ENCODE peak calls at places on chromosomes 13 and 19, in six cellular contexts. D is IMR-90, Z is H1, H is mesendoderm, W is mesenchymal stem cell, E is H9. M is an unnamed sample.

GRCh38 chr13:33945477-33945876 is 127.5 kb downstream of the RFC3 start:
- DNase-seq in H (no peak), D (no peak), E (no peak), Z (no peak), W (no peak), M (no peak)

GRCh38 chr13:28313579-28313978 is 175.2 kb downstream of the PAN3 start:
- DNase-seq in H (peak), Z (no peak), D (peak), E (no peak), W (peak), M (no peak)

GRCh38 chr13:94263038-94263437 is 216.4 kb downstream of the DCT start:
- DNase-seq in Z (no peak), H (no peak), E (no peak), D (no peak), W (no peak), M (no peak)

GRCh38 chr13:27523345-27524073 is 73.1 kb upstream of the MTIF3 start:
- DNase-seq in E (no peak), D (no peak), H (peak), Z (no peak), W (no peak), M (no peak)

GRCh38 chr13:23618341-23618740 is 48.1 kb downstream of the TNFRSF19 start:
- DNase-seq in D (peak), H (peak), Z (no peak), W (peak), E (no peak), M (no peak)

GRCh38 chr13:27302643-27303262 is 32.1 kb downstream of the RASL11A start:
- DNase-seq in W (no peak), E (no peak), D (no peak), Z (no peak), H (no peak), M (no peak)

GRCh38 chr13:51233117-51233826 is 11.1 kb downstream of the FAM124A start:
- DNase-seq in W (no peak), Z (no peak), D (no peak), E (no peak), H (no peak), M (no peak)

GRCh38 chr19:15091918-15092753 is 10.1 kb downstream of the OR1I1 start:
- DNase-seq in W (peak), Z (no peak), H (peak), D (peak), E (peak), M (peak)

GRCh38 chr19:834216-834615 is 6.6 kb downstream of the AZU1 start:
- DNase-seq in D (no peak), E (no peak), W (no peak), Z (no peak), H (no peak), M (no peak)

GRCh38 chr19:37551123-37551993 is 43.2 kb downstream of the ZNF571 start:
- DNase-seq in E (no peak), Z (no peak), D (peak), H (peak), W (no peak), M (no peak)

GRCh38 chr19:3617463-3617862 is 9.1 kb downstream of the CACTIN start:
- DNase-seq in H (peak), W (no peak), E (peak), D (no peak), Z (no peak), M (no peak)

GRCh38 chr19:873084-874019 is 13.9 kb downstream of the CFD start:
- DNase-seq in D (peak), E (peak), H (peak), Z (no peak), W (peak), M (no peak)

GRCh38 chr13:107994137-107994536 is 221.2 kb downstream of the LIG4 start:
- DNase-seq in H (no peak), D (no peak), E (no peak), W (no peak), Z (no peak), M (no peak)

GRCh38 chr13:27667946-27668345 is 46.3 kb downstream of the POLR1D start:
- DNase-seq in E (no peak), H (no peak), W (peak), Z (no peak), D (no peak), M (no peak)

GRCh38 chr13:104140557-104140956 is 1074.3 kb upstream of the SLC10A2 start:
- DNase-seq in E (no peak), H (no peak), W (no peak), D (no peak), Z (no peak), M (no peak)

GRCh38 chr19:43467730-43468129 is 2.3 kb upstream of the LYPD3 start:
- DNase-seq in H (no peak), Z (no peak), W (peak), E (no peak), D (peak), M (no peak)

GRCh38 chr13:50910483-50910805 is 853 bp downstream of the RNASEH2B start:
- DNase-seq in H (peak), E (peak), Z (no peak), W (peak), D (peak), M (peak)

GRCh38 chr19:20254151-20254550 is 87.1 kb downstream of the ZNF486 start:
- DNase-seq in W (no peak), Z (no peak), H (no peak), D (no peak), E (no peak), M (no peak)

GRCh38 chr13:65783383-65783782 is 1446.8 kb downstream of the PCDH9 start:
- DNase-seq in E (no peak), D (no peak), W (no peak), H (no peak), Z (no peak), M (no peak)

GRCh38 chr13:68170961-68171360 is 940.8 kb upstream of the PCDH9 start:
- DNase-seq in D (no peak), E (no peak), Z (no peak), W (no peak), H (no peak), M (no peak)

GRCh38 chr19:19423322-19423721 is 17.8 kb downstream of the GATAD2A start:
- DNase-seq in E (no peak), Z (no peak), W (no peak), H (no peak), D (no peak), M (no peak)

GRCh38 chr19:10467104-10467706 is 36.0 kb downstream of the KEAP1 start:
- DNase-seq in D (no peak), E (no peak), W (no peak), H (no peak), Z (no peak), M (no peak)

GRCh38 chr13:24233351-24233901 is 72.9 kb downstream of the SPATA13 start:
- DNase-seq in E (no peak), H (peak), W (peak), D (peak), Z (no peak), M (no peak)

DNA sequence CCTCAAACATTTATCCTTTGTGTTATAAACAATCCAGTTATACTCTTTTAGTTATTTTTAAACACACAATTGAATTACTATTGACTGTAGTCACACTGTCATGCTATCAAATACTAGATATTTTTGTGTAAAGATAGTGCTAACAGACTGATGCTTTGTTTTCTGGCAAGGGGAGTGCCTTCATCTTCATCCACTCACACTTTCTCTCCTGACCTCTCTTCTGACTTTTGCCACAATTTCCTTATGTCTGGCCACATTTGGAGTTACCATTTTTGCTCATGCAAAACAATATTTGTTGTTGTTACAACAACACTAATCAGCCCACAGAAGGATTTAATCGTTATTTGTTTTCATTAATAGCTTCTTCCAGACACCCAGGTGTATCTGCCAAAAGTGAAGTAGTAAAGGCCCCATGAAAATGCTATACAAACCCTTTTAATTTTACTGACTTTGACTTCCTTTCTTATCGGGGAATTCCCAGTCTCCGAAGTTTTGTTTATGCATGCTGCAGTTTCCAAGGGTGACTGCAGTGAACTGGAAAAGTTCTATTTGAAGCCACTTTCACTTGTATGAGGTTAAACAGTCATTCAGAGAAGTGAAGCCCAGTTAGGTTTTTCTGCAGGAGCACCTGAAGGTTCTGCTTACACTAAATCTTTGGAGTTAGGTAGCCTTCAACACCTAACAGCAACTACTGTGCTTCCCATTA is 66.1 kb upstream of the FRY start:
- DNase-seq in E (no peak), H (no peak), D (peak), Z (no peak), W (peak), M (no peak)
- H3K23ac ChIP-seq in E (no peak), H (no peak), D (no peak), Z (no peak), W (no peak), M (no peak)

DNA sequence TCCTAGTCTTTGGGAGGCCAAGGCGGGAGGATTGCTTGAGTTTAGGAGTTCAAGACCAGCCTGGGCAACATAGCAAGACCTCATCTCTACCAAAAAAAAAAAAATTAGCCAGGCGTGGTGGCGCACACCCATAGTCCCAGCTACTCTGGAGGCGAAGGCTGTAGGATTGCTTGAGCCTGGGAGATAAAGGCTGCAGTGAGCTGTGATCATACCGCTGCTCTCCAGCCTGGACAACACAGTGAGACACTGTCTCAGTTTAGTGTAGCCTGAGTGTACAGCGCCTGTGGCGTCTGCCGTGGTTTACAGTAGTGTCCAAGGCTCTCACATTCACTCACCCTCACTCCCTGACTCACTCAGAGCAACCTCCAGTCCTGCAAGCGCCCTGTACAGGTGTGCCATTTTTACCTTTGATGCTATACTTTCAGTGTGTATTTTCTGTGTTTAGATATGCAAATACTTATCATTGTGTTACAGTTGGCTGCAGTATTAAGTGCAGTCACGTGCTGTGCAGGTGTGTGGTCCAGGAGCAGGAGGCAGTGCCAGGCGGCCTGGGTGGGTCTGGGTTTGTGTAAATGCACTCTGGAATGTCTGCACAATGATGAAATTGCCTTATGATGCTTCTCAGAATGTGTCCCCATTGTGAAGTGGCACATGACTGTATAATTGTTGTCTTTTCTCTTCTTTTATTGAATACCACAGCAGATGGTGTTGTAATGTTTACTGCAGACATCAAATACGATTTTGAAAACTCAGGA is 36.1 kb upstream of the DCUN1D2 start:
- DNase-seq in Z (no peak), H (no peak), W (no peak), E (no peak), D (no peak), M (no peak)
- H3K23ac ChIP-seq in Z (no peak), H (no peak), W (no peak), E (no peak), D (no peak), M (peak)

DNA sequence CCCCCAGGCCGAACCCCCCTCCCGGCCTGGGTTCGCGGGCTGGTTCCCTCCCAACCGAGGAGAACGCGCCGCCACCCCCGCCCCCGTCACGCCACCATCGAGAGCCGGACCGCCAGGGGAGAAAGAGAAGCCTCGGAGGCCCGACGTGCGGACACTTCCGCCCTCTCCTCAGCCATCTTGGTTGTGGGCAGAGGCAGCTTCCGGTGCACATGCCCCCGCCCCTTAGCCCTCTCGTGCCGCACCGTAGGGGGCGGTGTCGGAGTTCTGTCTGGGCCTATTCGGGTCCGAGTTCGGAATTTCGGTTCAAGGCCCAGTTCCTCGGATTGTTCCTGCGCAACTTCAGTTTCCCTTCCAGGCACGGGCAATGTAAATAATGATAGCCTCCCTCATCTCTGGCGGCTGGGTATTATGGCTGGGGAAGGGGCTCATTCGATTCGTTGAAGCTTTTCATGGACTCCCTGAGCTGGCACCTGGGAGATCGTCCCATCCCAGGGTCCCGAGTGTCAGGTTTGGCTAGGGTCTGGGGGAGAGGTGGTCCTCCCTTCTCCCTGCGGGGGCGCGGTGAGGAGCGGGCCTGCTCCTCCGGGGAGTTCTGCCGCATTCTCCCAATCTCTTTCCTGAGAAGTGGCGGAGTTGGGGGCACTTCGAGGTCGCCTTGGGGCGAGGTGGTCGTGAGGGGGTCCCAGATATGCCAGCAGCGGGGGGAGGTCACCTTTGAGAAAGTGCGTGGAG is at the start of the genes IER2 and STX10:
- DNase-seq in D (peak), Z (no peak), H (peak), W (peak), E (peak), M (peak)
- H3K23ac ChIP-seq in D (peak), Z (no peak), H (peak), W (peak), E (no peak), M (peak)

DNA sequence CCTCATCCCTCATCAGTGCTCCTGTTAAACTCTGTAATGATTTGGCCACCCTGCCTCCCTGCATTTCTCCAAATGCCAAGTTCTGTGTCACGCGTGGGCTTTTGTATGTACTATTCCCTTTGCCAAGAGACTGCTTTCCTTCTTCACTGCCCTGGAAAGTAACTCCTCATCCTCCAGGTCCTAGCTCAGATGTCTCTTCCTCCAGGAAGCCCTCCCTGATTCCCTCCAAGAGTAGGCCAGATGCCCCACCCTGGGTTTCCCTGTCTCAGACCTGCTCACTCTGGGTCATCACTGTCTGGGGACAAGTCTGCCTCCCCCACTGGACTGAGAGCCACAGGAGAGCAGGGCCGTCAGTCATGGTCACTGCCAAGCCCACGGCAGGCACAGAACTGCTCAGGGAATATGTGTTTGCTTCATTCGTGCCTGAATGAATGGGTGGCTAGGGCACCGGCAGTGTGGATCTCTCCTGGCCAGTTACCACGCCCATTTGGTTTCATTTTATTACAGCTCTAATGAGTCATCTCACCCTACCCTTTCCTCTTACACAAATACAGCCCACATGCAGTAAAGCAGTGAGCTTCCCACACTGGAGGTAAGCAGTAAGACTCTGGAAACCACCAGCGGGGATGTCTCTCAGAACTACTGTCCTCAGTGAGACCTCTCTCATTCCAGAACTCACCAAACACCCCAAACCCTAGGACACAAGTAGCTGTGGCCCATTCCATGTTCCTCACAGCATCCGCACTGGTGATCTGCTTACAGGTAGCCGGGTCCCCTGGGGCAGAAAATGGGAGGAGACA is 12.1 kb upstream of the GPR4 start:
- DNase-seq in W (peak), D (peak), E (no peak), Z (no peak), H (no peak), M (no peak)
- H3K23ac ChIP-seq in W (no peak), D (peak), E (no peak), Z (no peak), H (no peak), M (no peak)

DNA sequence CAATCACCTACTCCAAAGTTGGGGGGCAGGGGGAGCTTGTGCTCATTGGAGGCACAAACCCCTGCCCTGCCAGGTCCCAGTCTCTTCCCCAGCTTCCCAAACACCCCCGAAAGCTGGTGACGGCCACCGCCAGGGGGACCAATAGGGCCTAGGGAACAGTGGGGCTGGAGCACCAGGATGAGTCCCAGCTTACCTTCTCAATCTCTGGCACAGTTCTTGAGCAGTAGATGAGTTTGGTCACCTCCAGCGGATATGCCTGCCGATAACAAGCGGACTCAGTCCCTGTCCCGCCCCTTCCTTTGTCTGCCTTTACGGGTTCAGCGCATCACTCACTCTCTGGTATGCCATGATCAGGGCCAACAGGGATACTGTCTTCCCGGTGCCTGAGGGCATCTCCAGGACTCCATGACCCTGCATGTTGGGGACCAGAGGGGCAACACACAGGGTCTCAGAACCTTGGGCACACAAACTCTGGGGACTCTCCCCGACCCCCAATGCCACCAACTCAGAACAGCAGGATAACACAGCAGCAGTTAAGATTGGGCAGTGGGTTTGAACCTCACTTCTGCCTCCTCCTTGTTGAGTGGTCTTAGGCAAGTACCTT is 1.5 kb downstream of the ERCC2 start:
- DNase-seq in H (peak), W (no peak), D (no peak), Z (no peak), E (peak), M (no peak)
- H3K23ac ChIP-seq in H (no peak), W (peak), D (peak), Z (no peak), E (no peak), M (peak)

GRCh38 chr13:40665061-40665753 is 1.2 kb downstream of the FOXO1 start:
- DNase-seq in D (no peak), E (no peak), W (peak), H (peak), Z (no peak), M (peak)
- H3K23ac ChIP-seq in D (no peak), E (no peak), W (peak), H (peak), Z (no peak), M (peak)

GRCh38 chr13:111967572-111968201 is 99.3 kb upstream of the SOX1 start:
- DNase-seq in D (no peak), W (no peak), E (no peak), H (no peak), Z (no peak), M (no peak)
- H3K23ac ChIP-seq in D (no peak), W (no peak), E (no peak), H (no peak), Z (no peak), M (no peak)

DNA sequence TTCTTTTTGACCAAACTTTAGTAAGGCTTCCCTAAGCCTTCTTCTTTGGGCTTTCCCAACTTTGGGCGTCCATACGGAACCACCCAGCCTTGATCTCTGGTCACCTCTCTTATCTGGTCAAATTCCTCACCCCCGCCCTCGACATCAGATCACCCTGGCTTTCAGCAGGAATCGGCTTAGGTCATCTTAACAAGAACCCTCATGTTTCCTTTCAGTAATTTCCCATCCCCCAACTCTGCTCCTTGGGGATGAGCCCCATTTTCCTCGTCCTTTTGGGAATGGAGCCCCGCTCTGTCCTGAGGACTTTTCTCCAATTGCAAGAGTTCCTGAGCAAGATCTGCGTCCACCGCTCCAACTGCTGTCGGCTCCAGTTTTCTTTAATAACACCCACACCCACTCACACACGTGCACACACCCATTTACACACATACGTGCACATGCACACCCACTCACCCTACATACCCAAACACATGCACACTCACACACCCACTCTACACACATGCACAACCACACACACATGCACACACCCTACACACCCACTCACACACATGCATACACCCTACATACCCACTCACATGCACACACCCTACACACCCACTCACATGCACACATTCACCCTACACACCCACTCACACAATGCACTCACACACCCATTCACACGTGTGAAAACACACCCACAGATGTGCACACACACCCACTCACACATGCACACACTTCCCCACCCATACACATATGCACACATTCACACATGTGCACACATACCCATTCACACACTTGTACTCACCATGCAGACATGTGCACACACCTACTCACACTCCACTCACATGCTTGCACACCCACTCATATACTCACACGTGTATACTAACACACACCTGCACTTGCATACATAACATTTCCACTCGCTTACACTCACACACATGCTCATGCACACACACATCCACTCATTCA is 87.0 kb upstream of the TM9SF2 start:
- DNase-seq in W (no peak), Z (no peak), H (peak), E (no peak), D (no peak), M (no peak)
- H3K23ac ChIP-seq in W (no peak), Z (no peak), H (peak), E (no peak), D (no peak), M (peak)

GRCh38 chr13:99311748-99312492 is 4.7 kb upstream of the GPR183 start:
- DNase-seq in E (no peak), D (no peak), H (no peak), Z (no peak), W (no peak), M (no peak)
- H3K23ac ChIP-seq in E (no peak), D (peak), H (no peak), Z (no peak), W (peak), M (no peak)

M was measured in neuronal stem cell.